ENCODE peak calls at places on chromosomes 2 and 18, in seven cellular contexts. L is CD4-positive, alpha-beta T cell; O is heart right ventricle; R is stomach; H is neural progenitor cell; F is upper lobe of right lung; V is cardiac muscle cell. U is an unnamed sample.

GRCh38 chr2:227082286-227082685 is 81.7 kb downstream of the COL4A4 start:
- DNase-seq in L (no peak), O (no peak), R (no peak), H (no peak), F (no peak), V (no peak), U (no peak)

GRCh38 chr2:152037711-152038110 is 61.1 kb downstream of the CACNB4 start:
- DNase-seq in L (no peak), O (peak; percentile 53), R (no peak), H (no peak), F (no peak), V (no peak), U (no peak)

GRCh38 chr2:241009601-241010530 is 11.4 kb downstream of the SNED1 start:
- DNase-seq in L (peak; percentile 57), O (no peak), R (peak; percentile 45), H (peak; percentile 59), F (peak; percentile 82), V (peak; percentile 97), U (peak; percentile 44)

GRCh38 chr2:11955314-11955713 is 208.9 kb downstream of the LPIN1 start:
- DNase-seq in L (no peak), O (no peak), R (no peak), H (no peak), F (no peak), V (no peak), U (no peak)

GRCh38 chr2:240811346-240812300 is 8.4 kb downstream of the KIF1A start:
- DNase-seq in L (peak; percentile 25), O (no peak), R (peak; percentile 10), H (no peak), F (peak; percentile 51), V (no peak), U (no peak)

GRCh38 chr2:71256421-71256820 is 29.5 kb upstream of the PAIP2B start:
- DNase-seq in L (no peak), O (no peak), R (no peak), H (no peak), F (no peak), V (no peak), U (no peak)

GRCh38 chr18:10351858-10352257 is 102.6 kb upstream of the APCDD1 start:
- DNase-seq in L (no peak), O (no peak), R (no peak), H (no peak), F (no peak), V (no peak), U (no peak)

GRCh38 chr2:161283926-161284325 is 24.3 kb upstream of the PSMD14 start:
- DNase-seq in L (no peak), O (no peak), R (no peak), H (no peak), F (no peak), V (peak; percentile 25), U (no peak)

GRCh38 chr2:145206882-145207281 is 687.0 kb upstream of the ZEB2 start:
- DNase-seq in L (no peak), O (no peak), R (no peak), H (no peak), F (no peak), V (no peak), U (no peak)

GRCh38 chr2:104504331-104505073 is 349.4 kb upstream of the POU3F3 start:
- DNase-seq in L (no peak), O (no peak), R (no peak), H (no peak), F (no peak), V (no peak), U (no peak)

GRCh38 chr2:169363570-169364150 is 1.3 kb upstream of the LRP2 start:
- DNase-seq in L (peak; percentile 38), O (no peak), R (no peak), H (peak; percentile 76), F (peak; percentile 82), V (peak; percentile 21), U (no peak)

GRCh38 chr2:5020451-5020850 is 671.7 kb upstream of the SOX11 start:
- DNase-seq in L (no peak), O (no peak), R (no peak), H (no peak), F (no peak), V (no peak), U (no peak)

GRCh38 chr2:6370753-6371152 is 495.0 kb downstream of the CMPK2 start:
- DNase-seq in L (no peak), O (no peak), R (no peak), H (no peak), F (no peak), V (no peak), U (no peak)

GRCh38 chr18:9782073-9782857 is 74.2 kb downstream of the RAB31 start:
- DNase-seq in L (no peak), O (no peak), R (no peak), H (no peak), F (no peak), V (peak; percentile 97), U (no peak)

GRCh38 chr2:54227798-54228197 is 28.2 kb downstream of the TSPYL6 start:
- DNase-seq in L (no peak), O (no peak), R (no peak), H (no peak), F (no peak), V (no peak), U (no peak)

GRCh38 chr2:71907503-71907902 is 240.2 kb downstream of the CYP26B1 start:
- DNase-seq in L (no peak), O (no peak), R (no peak), H (no peak), F (no peak), V (no peak), U (no peak)

GRCh38 chr18:52499646-52500045 is 159.6 kb downstream of the DCC start:
- DNase-seq in L (no peak), O (no peak), R (no peak), H (no peak), F (no peak), V (no peak), U (no peak)

GRCh38 chr2:217935245-217935879 is 67.4 kb downstream of the TNS1 start:
- DNase-seq in L (no peak), O (no peak), R (no peak), H (no peak), F (no peak), V (peak; percentile 97), U (no peak)

GRCh38 chr18:62264984-62265383 is 60.1 kb upstream of the TNFRSF11A start:
- DNase-seq in L (no peak), O (no peak), R (no peak), H (no peak), F (no peak), V (no peak), U (no peak)

GRCh38 chr2:12192762-12193161 is 446.3 kb downstream of the LPIN1 start:
- DNase-seq in L (no peak), O (no peak), R (no peak), H (no peak), F (no peak), V (no peak), U (no peak)

GRCh38 chr18:8795586-8795985 is 90.2 kb downstream of the MTCL1 start:
- DNase-seq in L (no peak), O (no peak), R (no peak), H (no peak), F (no peak), V (no peak), U (no peak)

GRCh38 chr2:6203297-6203959 is 511.2 kb downstream of the SOX11 start:
- DNase-seq in L (no peak), O (no peak), R (no peak), H (no peak), F (no peak), V (no peak), U (no peak)

GRCh38 chr2:123095219-123095618 is 929.9 kb upstream of the CNTNAP5 start:
- DNase-seq in L (no peak), O (no peak), R (no peak), H (no peak), F (no peak), V (no peak), U (no peak)

GRCh38 chr2:123091471-123091870 is 933.6 kb upstream of the CNTNAP5 start:
- DNase-seq in L (no peak), O (no peak), R (no peak), H (no peak), F (no peak), V (no peak), U (no peak)

GRCh38 chr2:123098618-123099017 is 926.5 kb upstream of the CNTNAP5 start:
- DNase-seq in L (no peak), O (no peak), R (no peak), H (no peak), F (no peak), V (no peak), U (no peak)

GRCh38 chr2:123093199-123093598 is 931.9 kb upstream of the CNTNAP5 start:
- DNase-seq in L (no peak), O (no peak), R (no peak), H (no peak), F (no peak), V (no peak), U (no peak)
- H3K9me3 ChIP-seq in L (peaks cover 7% of the 10 kb centered on the region), O (no peaks in the 10 kb centered on the region), R (no peaks in the 10 kb centered on the region), H (no peaks in the 10 kb centered on the region), F (no peaks in the 10 kb centered on the region), V (no peaks in the 10 kb centered on the region), U (peaks cover 2% of the 10 kb centered on the region)

DNA sequence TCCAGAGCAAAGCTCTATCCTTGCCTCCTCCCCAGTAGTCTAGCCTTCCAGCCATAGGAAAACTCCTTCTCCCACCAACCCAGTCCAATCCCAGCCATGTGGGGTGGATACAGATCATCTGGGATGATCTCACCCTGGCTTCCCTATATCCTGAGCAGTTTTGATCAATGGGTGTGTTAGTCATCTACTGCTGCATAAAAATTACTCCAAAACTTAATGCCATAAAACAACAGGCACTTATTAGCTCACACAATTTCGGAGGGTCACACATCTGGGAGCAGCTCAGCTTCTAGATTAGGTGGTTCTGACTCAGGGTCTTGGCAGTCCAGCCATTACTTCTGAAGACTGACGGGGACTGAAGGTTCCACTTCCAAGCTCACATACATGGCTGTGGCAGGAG is 190.4 kb downstream of the SPP2 start:
- DNase-seq in L (no peak), O (no peak), R (no peak), H (no peak), F (no peak), V (no peak), U (no peak)
- H3K27ac ChIP-seq in L (no peak overlapping the region), O (no peak overlapping the region), R (no peak overlapping the region), H (no peak overlapping the region), F (no peak overlapping the region), V (no peak overlapping the region), U (peak overlapping the region; percentile 100)

GRCh38 chr2:85561280-85562212 is at the start of gene GGCX:
- DNase-seq in L (peak; percentile 95), O (peak; percentile 97), R (peak; percentile 96), H (peak; percentile 99), F (peak; percentile 99), V (peak; percentile 96), U (peak; percentile 93)
- TF ChIP-seq CTCF in L (no peak), O (no peak), R (no peak), H (no peak), F (peak; percentile 19), V (peak; percentile 15), U (no peak)

GRCh38 chr18:79723628-79724027 is 44.0 kb downstream of the CTDP1 start:
- DNase-seq in L (no peak), O (no peak), R (no peak), H (no peak), F (no peak), V (no peak), U (no peak)

GRCh38 chr18:79720359-79720733 is 40.7 kb downstream of the CTDP1 start:
- DNase-seq in L (no peak), O (no peak), R (no peak), H (no peak), F (no peak), V (peak; percentile 3), U (no peak)

GRCh38 chr18:79725486-79725885 is 45.9 kb downstream of the CTDP1 start:
- DNase-seq in L (no peak), O (no peak), R (no peak), H (no peak), F (no peak), V (no peak), U (no peak)

GRCh38 chr18:79724299-79725080 is 44.9 kb downstream of the CTDP1 start:
- DNase-seq in L (no peak), O (no peak), R (no peak), H (no peak), F (no peak), V (no peak), U (no peak)

GRCh38 chr18:79723036-79723435 is 43.4 kb downstream of the CTDP1 start:
- DNase-seq in L (no peak), O (no peak), R (no peak), H (no peak), F (no peak), V (no peak), U (no peak)
- H3K9me3 ChIP-seq in L (no peaks in the 10 kb centered on the region), O (no peaks in the 10 kb centered on the region), R (no peaks in the 10 kb centered on the region), H (no peaks in the 10 kb centered on the region), F (no peaks in the 10 kb centered on the region), V (no peaks in the 10 kb centered on the region), U (no peaks in the 10 kb centered on the region)